ENCODE peak calls at places on chromosomes 5 and 9, in seven cellular contexts. L is HT-29; S is upper lobe of left lung; B is effector CD4-positive, alpha-beta T cell; J is stomach; N is LHCN-M2; Y is esophagus squamous epithelium. G is an unnamed sample.

GRCh38 chr9:112074250-112075008 is 100.7 kb downstream of the SUSD1 start:
- DNase-seq in J (peak), B (peak), S (no peak), L (peak), Y (no peak), N (peak), G (peak)

GRCh38 chr9:136978073-136978864 is 965 bp downstream of the PTGDS start:
- DNase-seq in Y (no peak), L (no peak), S (peak), J (peak), B (peak), N (no peak), G (peak)

GRCh38 chr9:134396258-134396742 is 70.0 kb downstream of the RXRA start:
- DNase-seq in S (no peak), J (no peak), L (no peak), N (no peak), B (peak), Y (no peak), G (peak)

GRCh38 chr5:157241483-157241882 is 24.4 kb upstream of the CYFIP2 start:
- DNase-seq in S (no peak), N (no peak), J (no peak), L (no peak), B (no peak), Y (no peak), G (no peak)

GRCh38 chr9:136679431-136679941 is 7.8 kb downstream of the AGPAT2 start:
- DNase-seq in B (no peak), L (no peak), S (peak), J (no peak), Y (no peak), N (no peak), G (no peak)

GRCh38 chr5:126794157-126794828 is 17.4 kb downstream of the LMNB1 start:
- DNase-seq in S (no peak), B (no peak), N (no peak), L (no peak), J (no peak), Y (no peak), G (no peak)

GRCh38 chr9:38023661-38024035 is 45.4 kb downstream of the SHB start:
- DNase-seq in J (no peak), S (no peak), B (no peak), Y (no peak), L (no peak), N (no peak), G (no peak)

GRCh38 chr9:137253717-137254623 is 1.2 kb upstream of the NELFB start:
- DNase-seq in Y (no peak), B (no peak), N (no peak), J (no peak), L (no peak), S (peak), G (no peak)

GRCh38 chr5:134131165-134131564 is 16.7 kb downstream of the TCF7 start:
- DNase-seq in Y (no peak), N (no peak), B (no peak), S (no peak), L (no peak), J (no peak), G (no peak)

GRCh38 chr5:178467261-178468195 is 122.7 kb downstream of the COL23A1 start:
- DNase-seq in L (no peak), N (no peak), S (no peak), B (no peak), J (peak), Y (no peak), G (no peak)

GRCh38 chr9:130150779-130151381 is 21.3 kb upstream of the NCS1 start:
- DNase-seq in S (no peak), L (no peak), Y (no peak), J (no peak), N (peak), B (no peak), G (no peak)

GRCh38 chr9:133732351-133733073 is 5.6 kb downstream of the SARDH start:
- DNase-seq in J (peak), Y (no peak), L (no peak), B (no peak), N (no peak), S (peak), G (no peak)